ENCODE peak calls at places on chromosomes 2 and 18, in six cellular contexts. One of them, this sample, is unnamed.

GRCh38 chr18:61475931-61476330 is 142.7 kb downstream of the CDH20 start:
- DNase-seq in heart left ventricle: no peak
- DNase-seq in psoas muscle: no peak
- DNase-seq in naive thymus-derived CD4-positive, alpha-beta T cell: no peak
- DNase-seq in aorta: no peak
- DNase-seq in hepatocyte: no peak
- DNase-seq in this sample: no peak

GRCh38 chr2:239768031-239768800 is 256.9 kb downstream of the NDUFA10 start:
- DNase-seq in psoas muscle: no peak
- DNase-seq in hepatocyte: no peak
- DNase-seq in naive thymus-derived CD4-positive, alpha-beta T cell: no peak
- DNase-seq in aorta: peak
- DNase-seq in heart left ventricle: no peak
- DNase-seq in this sample: no peak

GRCh38 chr2:156356006-156356764 is 23.7 kb upstream of the NR4A2 start:
- DNase-seq in heart left ventricle: no peak
- DNase-seq in psoas muscle: no peak
- DNase-seq in hepatocyte: no peak
- DNase-seq in naive thymus-derived CD4-positive, alpha-beta T cell: no peak
- DNase-seq in aorta: no peak
- DNase-seq in this sample: no peak

GRCh38 chr18:49177812-49178211 is 227.0 kb upstream of the SMAD7 start:
- DNase-seq in naive thymus-derived CD4-positive, alpha-beta T cell: no peak
- DNase-seq in psoas muscle: no peak
- DNase-seq in hepatocyte: no peak
- DNase-seq in heart left ventricle: no peak
- DNase-seq in aorta: no peak
- DNase-seq in this sample: no peak

GRCh38 chr2:240905176-240905781 is 857 bp upstream of the CROCC2 start:
- DNase-seq in heart left ventricle: no peak
- DNase-seq in aorta: peak
- DNase-seq in hepatocyte: no peak
- DNase-seq in psoas muscle: peak
- DNase-seq in naive thymus-derived CD4-positive, alpha-beta T cell: no peak
- DNase-seq in this sample: no peak

GRCh38 chr2:139720056-139720455 is 939.9 kb upstream of the NXPH2 start:
- DNase-seq in heart left ventricle: no peak
- DNase-seq in psoas muscle: no peak
- DNase-seq in aorta: no peak
- DNase-seq in naive thymus-derived CD4-positive, alpha-beta T cell: no peak
- DNase-seq in hepatocyte: no peak
- DNase-seq in this sample: no peak

GRCh38 chr2:239240480-239240881 is 160.3 kb downstream of the HDAC4 start:
- DNase-seq in heart left ventricle: no peak
- DNase-seq in psoas muscle: peak
- DNase-seq in naive thymus-derived CD4-positive, alpha-beta T cell: no peak
- DNase-seq in aorta: no peak
- DNase-seq in hepatocyte: no peak
- DNase-seq in this sample: no peak

GRCh38 chr2:99695856-99696255 is 206.0 kb upstream of the REV1 start:
- DNase-seq in heart left ventricle: no peak
- DNase-seq in naive thymus-derived CD4-positive, alpha-beta T cell: no peak
- DNase-seq in aorta: no peak
- DNase-seq in hepatocyte: no peak
- DNase-seq in psoas muscle: no peak
- DNase-seq in this sample: no peak

GRCh38 chr2:112481050-112481527 is 867 bp upstream of the TTL start:
- DNase-seq in heart left ventricle: peak
- DNase-seq in psoas muscle: peak
- DNase-seq in aorta: peak
- DNase-seq in hepatocyte: peak
- DNase-seq in naive thymus-derived CD4-positive, alpha-beta T cell: peak
- DNase-seq in this sample: peak

GRCh38 chr2:26412091-26412673 is 10.5 kb downstream of the DRC1 start:
- DNase-seq in psoas muscle: no peak
- DNase-seq in heart left ventricle: no peak
- DNase-seq in hepatocyte: no peak
- DNase-seq in naive thymus-derived CD4-positive, alpha-beta T cell: no peak
- DNase-seq in aorta: no peak
- DNase-seq in this sample: no peak

GRCh38 chr2:142875642-142876041 is 1.8 kb upstream of the KYNU start:
- DNase-seq in naive thymus-derived CD4-positive, alpha-beta T cell: no peak
- DNase-seq in psoas muscle: no peak
- DNase-seq in hepatocyte: no peak
- DNase-seq in aorta: no peak
- DNase-seq in heart left ventricle: no peak
- DNase-seq in this sample: no peak
- H3K27ac ChIP-seq in naive thymus-derived CD4-positive, alpha-beta T cell: no peak
- H3K27ac ChIP-seq in psoas muscle: no peak
- H3K27ac ChIP-seq in hepatocyte: peak
- H3K27ac ChIP-seq in aorta: no peak
- H3K27ac ChIP-seq in heart left ventricle: no peak
- H3K27ac ChIP-seq in this sample: no peak

GRCh38 chr2:177273456-177273855 is 8.9 kb upstream of the NFE2L2 start:
- DNase-seq in naive thymus-derived CD4-positive, alpha-beta T cell: no peak
- DNase-seq in hepatocyte: no peak
- DNase-seq in aorta: no peak
- DNase-seq in heart left ventricle: no peak
- DNase-seq in psoas muscle: no peak
- DNase-seq in this sample: no peak
- H3K27ac ChIP-seq in naive thymus-derived CD4-positive, alpha-beta T cell: no peak
- H3K27ac ChIP-seq in hepatocyte: peak
- H3K27ac ChIP-seq in aorta: no peak
- H3K27ac ChIP-seq in heart left ventricle: no peak
- H3K27ac ChIP-seq in psoas muscle: peak
- H3K27ac ChIP-seq in this sample: no peak

GRCh38 chr18:79678665-79679551 is 695 bp upstream of the CTDP1 start:
- DNase-seq in aorta: peak
- DNase-seq in naive thymus-derived CD4-positive, alpha-beta T cell: peak
- DNase-seq in heart left ventricle: peak
- DNase-seq in psoas muscle: peak
- DNase-seq in hepatocyte: peak
- DNase-seq in this sample: peak

GRCh38 chr18:79679552-79680099 is at the start of gene CTDP1:
- DNase-seq in hepatocyte: peak
- DNase-seq in heart left ventricle: peak
- DNase-seq in psoas muscle: peak
- DNase-seq in naive thymus-derived CD4-positive, alpha-beta T cell: peak
- DNase-seq in aorta: peak
- DNase-seq in this sample: peak

GRCh38 chr18:79680100-79680879 is 687 bp downstream of the CTDP1 start:
- DNase-seq in naive thymus-derived CD4-positive, alpha-beta T cell: peak
- DNase-seq in aorta: no peak
- DNase-seq in psoas muscle: peak
- DNase-seq in heart left ventricle: no peak
- DNase-seq in hepatocyte: peak
- DNase-seq in this sample: peak

GRCh38 chr18:79677840-79678239 is 1.8 kb upstream of the CTDP1 start:
- DNase-seq in hepatocyte: no peak
- DNase-seq in naive thymus-derived CD4-positive, alpha-beta T cell: no peak
- DNase-seq in psoas muscle: no peak
- DNase-seq in aorta: no peak
- DNase-seq in heart left ventricle: no peak
- DNase-seq in this sample: no peak

GRCh38 chr18:79677221-79677620 is 2.4 kb upstream of the CTDP1 start:
- DNase-seq in hepatocyte: no peak
- DNase-seq in aorta: no peak
- DNase-seq in psoas muscle: no peak
- DNase-seq in naive thymus-derived CD4-positive, alpha-beta T cell: no peak
- DNase-seq in heart left ventricle: no peak
- DNase-seq in this sample: no peak
- H3K27ac ChIP-seq in hepatocyte: no peak
- H3K27ac ChIP-seq in aorta: no peak
- H3K27ac ChIP-seq in psoas muscle: peak
- H3K27ac ChIP-seq in naive thymus-derived CD4-positive, alpha-beta T cell: no peak
- H3K27ac ChIP-seq in heart left ventricle: no peak
- H3K27ac ChIP-seq in this sample: no peak

GRCh38 chr2:68195096-68195495 is 37.4 kb downstream of the PNO1 start:
- DNase-seq in hepatocyte: no peak
- DNase-seq in aorta: no peak
- DNase-seq in naive thymus-derived CD4-positive, alpha-beta T cell: no peak
- DNase-seq in psoas muscle: no peak
- DNase-seq in heart left ventricle: no peak
- DNase-seq in this sample: no peak
- H3K27ac ChIP-seq in hepatocyte: no peak
- H3K27ac ChIP-seq in aorta: no peak
- H3K27ac ChIP-seq in naive thymus-derived CD4-positive, alpha-beta T cell: no peak
- H3K27ac ChIP-seq in psoas muscle: peak
- H3K27ac ChIP-seq in heart left ventricle: no peak
- H3K27ac ChIP-seq in this sample: no peak

GRCh38 chr18:59086522-59086921 is 53.2 kb upstream of the SEC11C start:
- DNase-seq in hepatocyte: no peak
- DNase-seq in heart left ventricle: no peak
- DNase-seq in aorta: no peak
- DNase-seq in naive thymus-derived CD4-positive, alpha-beta T cell: no peak
- DNase-seq in psoas muscle: no peak
- DNase-seq in this sample: no peak

GRCh38 chr18:59084286-59084779 is 55.4 kb upstream of the SEC11C start:
- DNase-seq in hepatocyte: peak
- DNase-seq in naive thymus-derived CD4-positive, alpha-beta T cell: peak
- DNase-seq in aorta: peak
- DNase-seq in psoas muscle: peak
- DNase-seq in heart left ventricle: peak
- DNase-seq in this sample: peak

GRCh38 chr18:59087391-59087790 is 52.3 kb upstream of the SEC11C start:
- DNase-seq in heart left ventricle: no peak
- DNase-seq in psoas muscle: no peak
- DNase-seq in aorta: no peak
- DNase-seq in hepatocyte: no peak
- DNase-seq in naive thymus-derived CD4-positive, alpha-beta T cell: peak
- DNase-seq in this sample: peak

GRCh38 chr18:59085126-59085794 is 54.4 kb upstream of the SEC11C start:
- DNase-seq in naive thymus-derived CD4-positive, alpha-beta T cell: no peak
- DNase-seq in heart left ventricle: no peak
- DNase-seq in aorta: no peak
- DNase-seq in psoas muscle: no peak
- DNase-seq in hepatocyte: no peak
- DNase-seq in this sample: no peak

GRCh38 chr18:59085797-59086196 is 53.9 kb upstream of the SEC11C start:
- DNase-seq in heart left ventricle: no peak
- DNase-seq in naive thymus-derived CD4-positive, alpha-beta T cell: no peak
- DNase-seq in hepatocyte: peak
- DNase-seq in psoas muscle: no peak
- DNase-seq in aorta: no peak
- DNase-seq in this sample: no peak
- H3K27ac ChIP-seq in heart left ventricle: no peak
- H3K27ac ChIP-seq in naive thymus-derived CD4-positive, alpha-beta T cell: no peak
- H3K27ac ChIP-seq in hepatocyte: no peak
- H3K27ac ChIP-seq in psoas muscle: no peak
- H3K27ac ChIP-seq in aorta: no peak
- H3K27ac ChIP-seq in this sample: no peak

DNA sequence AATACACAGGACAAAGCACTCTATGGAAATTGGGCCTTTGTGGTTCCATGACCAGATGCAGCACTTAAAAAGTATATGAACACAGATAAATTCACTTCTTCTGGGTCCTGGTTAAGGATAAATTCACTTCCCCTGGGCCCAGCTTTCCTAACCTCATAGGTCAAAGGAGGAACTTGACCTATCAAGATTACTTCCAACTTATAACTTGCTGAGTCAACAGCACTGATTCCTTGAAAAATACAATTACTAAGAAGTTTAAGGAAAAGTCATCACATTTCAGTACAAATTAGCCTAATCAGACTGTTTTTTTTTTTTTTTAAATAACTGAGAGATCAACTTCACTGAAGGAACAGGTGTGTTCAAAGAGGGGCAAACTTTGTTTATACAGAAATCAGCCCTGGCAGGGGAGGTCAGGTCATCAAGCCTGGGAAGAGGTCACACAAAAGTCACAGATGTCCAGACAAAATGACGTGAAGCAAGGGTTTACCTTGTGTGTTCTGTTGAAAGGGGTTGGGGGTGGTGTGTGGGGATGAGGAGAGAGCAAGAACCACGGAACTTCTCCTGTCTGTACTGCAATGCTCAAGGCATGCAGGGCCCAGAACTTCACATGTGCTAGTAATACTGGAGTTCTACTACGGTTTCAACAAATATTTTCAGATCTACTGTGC is 55.8 kb downstream of the PPP4R1 start:
- DNase-seq in aorta: no peak
- DNase-seq in psoas muscle: no peak
- DNase-seq in hepatocyte: no peak
- DNase-seq in naive thymus-derived CD4-positive, alpha-beta T cell: no peak
- DNase-seq in heart left ventricle: no peak
- DNase-seq in this sample: no peak
- H3K27ac ChIP-seq in aorta: no peak
- H3K27ac ChIP-seq in psoas muscle: no peak
- H3K27ac ChIP-seq in hepatocyte: no peak
- H3K27ac ChIP-seq in naive thymus-derived CD4-positive, alpha-beta T cell: no peak
- H3K27ac ChIP-seq in heart left ventricle: no peak
- H3K27ac ChIP-seq in this sample: no peak